ENCODE peak calls at places on chromosomes 7 and 10, in five cellular contexts. G is activated CD8-positive, alpha-beta memory T cell treated with anti-CD3 and anti-CD28 coated beads, Interleukin-2, amount 50 U/mL, for 4 hours; F is fibroblast of the aortic adventitia; T is EH; Z is MCF 10A. J is an unnamed sample.

GRCh38 chr7:106178593-106179134 is 66.6 kb upstream of the SYPL1 start:
- DNase-seq in G (no peak), F (peak), T (peak), Z (peak), J (peak)

GRCh38 chr7:157293413-157293788 is 43.4 kb upstream of the DNAJB6 start:
- DNase-seq in G (no peak), F (no peak), T (no peak), Z (peak), J (no peak)

GRCh38 chr7:22248111-22248809 is 108.7 kb downstream of the RAPGEF5 start:
- DNase-seq in G (no peak), F (no peak), T (no peak), Z (no peak), J (no peak)

GRCh38 chr7:118590107-118590506 is 365.6 kb downstream of the ANKRD7 start:
- DNase-seq in G (no peak), F (no peak), T (no peak), Z (peak), J (no peak)

GRCh38 chr7:99624487-99624886 is 7.7 kb downstream of the ZSCAN25 start:
- DNase-seq in G (peak), F (no peak), T (no peak), Z (no peak), J (no peak)

GRCh38 chr10:73956476-73957338 is 41.2 kb upstream of the VCL start:
- DNase-seq in G (no peak), F (peak), T (peak), Z (no peak), J (no peak)

GRCh38 chr10:122543676-122544075 is 16.9 kb upstream of the DMBT1 start:
- DNase-seq in G (no peak), F (no peak), T (no peak), Z (no peak), J (no peak)

GRCh38 chr10:3027866-3028265 is 39.5 kb upstream of the PFKP start:
- DNase-seq in G (no peak), F (no peak), T (no peak), Z (no peak), J (no peak)

GRCh38 chr7:28697898-28698563 is 260.1 kb downstream of the TRIL start:
- DNase-seq in G (no peak), F (no peak), T (no peak), Z (no peak), J (no peak)

GRCh38 chr7:134480730-134481129 is 21.8 kb upstream of the AKR1B1 start:
- DNase-seq in G (no peak), F (peak), T (peak), Z (peak), J (peak)

GRCh38 chr10:93059975-93060886 is at the start of gene CYP26C1:
- DNase-seq in G (no peak), F (no peak), T (no peak), Z (no peak), J (no peak)

GRCh38 chr10:132109341-132110072 is 43.8 kb downstream of the JAKMIP3 start:
- DNase-seq in G (no peak), F (peak), T (no peak), Z (no peak), J (no peak)

GRCh38 chr7:142813262-142813661 is 41.6 kb upstream of the EPHB6 start:
- DNase-seq in G (no peak), F (peak), T (peak), Z (no peak), J (peak)

GRCh38 chr10:43599333-43599732 is 6.9 kb upstream of the ZNF485 start:
- DNase-seq in G (no peak), F (no peak), T (no peak), Z (no peak), J (no peak)

GRCh38 chr10:95273393-95274312 is 17.1 kb downstream of the PDLIM1 start:
- DNase-seq in G (no peak), F (peak), T (peak), Z (peak), J (peak)

GRCh38 chr7:127066974-127067373 is 185.8 kb downstream of the GRM8 start:
- DNase-seq in G (no peak), F (no peak), T (no peak), Z (peak), J (no peak)

GRCh38 chr10:30831876-30832726 is 199.6 kb downstream of the ZNF438 start:
- DNase-seq in G (no peak), F (no peak), T (no peak), Z (no peak), J (no peak)

GRCh38 chr10:75342397-75342796 is 59.2 kb downstream of the ZNF503 start:
- DNase-seq in G (no peak), F (no peak), T (no peak), Z (no peak), J (no peak)

GRCh38 chr10:70418229-70418628 is 14.3 kb downstream of the EIF4EBP2 start:
- DNase-seq in G (no peak), F (peak), T (peak), Z (peak), J (peak)

GRCh38 chr10:49526624-49527023 is 12.3 kb downstream of the ERCC6 start:
- DNase-seq in G (no peak), F (peak), T (peak), Z (no peak), J (no peak)

GRCh38 chr7:89023146-89023545 is 227.6 kb upstream of the TEX47 start:
- DNase-seq in G (no peak), F (no peak), T (no peak), Z (no peak), J (no peak)

GRCh38 chr10:21078410-21079329 is 181.6 kb upstream of the NEBL start:
- DNase-seq in G (no peak), F (peak), T (peak), Z (peak), J (peak)

GRCh38 chr7:29937132-29937531 is 52.5 kb downstream of the SCRN1 start:
- DNase-seq in G (no peak), F (no peak), T (no peak), Z (no peak), J (no peak)

GRCh38 chr10:129982825-129983224 is 18.8 kb upstream of the EBF3 start:
- DNase-seq in G (no peak), F (no peak), T (no peak), Z (no peak), J (no peak)

GRCh38 chr10:75407716-75408511 is 6.3 kb upstream of the ZNF503 start:
- DNase-seq in G (no peak), F (peak), T (no peak), Z (no peak), J (no peak)

GRCh38 chr10:43120948-43121290 is 17.3 kb upstream of the CSGALNACT2 start:
- DNase-seq in G (peak), F (no peak), T (peak), Z (no peak), J (no peak)

GRCh38 chr7:7208524-7208923 is 26.2 kb downstream of the C1GALT1 start:
- DNase-seq in G (no peak), F (no peak), T (no peak), Z (no peak), J (no peak)

GRCh38 chr7:151491859-151492258 is 27.8 kb downstream of the RHEB start:
- DNase-seq in G (no peak), F (peak), T (peak), Z (peak), J (peak)

GRCh38 chr10:77888356-77888703 is 38.2 kb downstream of the DLG5 start:
- DNase-seq in G (no peak), F (no peak), T (peak), Z (peak), J (no peak)

GRCh38 chr7:25839084-25839769 is 312.8 kb upstream of the NFE2L3 start:
- DNase-seq in G (no peak), F (no peak), T (no peak), Z (peak), J (no peak)